ENCODE peak calls at places on chromosomes 3 and 15, in ten cellular contexts. W, E, M, K, P, H, Q, R, O and Z are unnamed samples.

GRCh38 chr3:108437439-108437838 is 73.0 kb downstream of the MYH15 start:
- DNase-seq in W (no peak), E (no peak), M (no peak), K (no peak), P (no peak), H (no peak), Q (no peak), R (no peak), O (no peak), Z (no peak)

GRCh38 chr3:64039972-64040733 is 16.9 kb upstream of the PSMD6 start:
- DNase-seq in W (no peak), E (no peak), M (no peak), K (no peak), P (no peak), H (no peak), Q (no peak), R (no peak), O (no peak), Z (no peak)

GRCh38 chr15:29103825-29104565 is 165.6 kb downstream of the NSMCE3 start:
- DNase-seq in W (peak), E (peak), M (peak), K (peak), P (peak), H (peak), Q (peak), R (peak), O (peak), Z (peak)

GRCh38 chr3:165336786-165337185 is 140.6 kb upstream of the SLITRK3 start:
- DNase-seq in W (no peak), E (no peak), M (no peak), K (no peak), P (no peak), H (no peak), Q (no peak), R (no peak), O (no peak), Z (no peak)

GRCh38 chr3:10707089-10707983 is 108.7 kb upstream of the SLC6A11 start:
- DNase-seq in W (no peak), E (no peak), M (no peak), K (no peak), P (no peak), H (no peak), Q (no peak), R (no peak), O (no peak), Z (no peak)

GRCh38 chr3:192795021-192795420 is 67.7 kb upstream of the FGF12 start:
- DNase-seq in W (no peak), E (no peak), M (no peak), K (no peak), P (no peak), H (no peak), Q (no peak), R (no peak), O (no peak), Z (no peak)

GRCh38 chr15:34790121-34790520 is 5.2 kb downstream of the ACTC1 start:
- DNase-seq in W (no peak), E (no peak), M (no peak), K (no peak), P (no peak), H (no peak), Q (no peak), R (no peak), O (no peak), Z (no peak)

GRCh38 chr15:89140595-89140994 is 52.3 kb downstream of the ABHD2 start:
- DNase-seq in W (no peak), E (no peak), M (no peak), K (no peak), P (no peak), H (no peak), Q (no peak), R (peak), O (no peak), Z (no peak)

GRCh38 chr3:179750720-179751328 is 98.0 kb downstream of the USP13 start:
- DNase-seq in W (no peak), E (no peak), M (no peak), K (peak), P (peak), H (no peak), Q (peak), R (no peak), O (no peak), Z (no peak)